ENCODE peak calls at places on chromosome 10, in five cellular contexts. C is HepG2, L is PC-3, P is transverse colon, K is A549. R is an unnamed sample. For H3K4me1, the result is how much of the 10 kb centered on the place peaks cover.

GRCh38 chr10:122864901-122865300 is 14.5 kb downstream of the FAM24B start:
- DNase-seq in C (no peak), K (peak), P (no peak), L (peak), R (no peak)

GRCh38 chr10:67618116-67618515 is 77.9 kb downstream of the CTNNA3 start:
- DNase-seq in P (no peak), C (no peak), L (peak), K (peak), R (no peak)

GRCh38 chr10:3085785-3086567 is 18.6 kb downstream of the PFKP start:
- DNase-seq in L (no peak), C (no peak), K (no peak), P (no peak), R (no peak)

GRCh38 chr10:3231951-3232730 is 59.6 kb upstream of the PITRM1 start:
- DNase-seq in L (no peak), C (no peak), P (no peak), K (no peak), R (no peak)

GRCh38 chr10:97207131-97207530 is 21.4 kb upstream of the SLIT1 start:
- DNase-seq in K (no peak), C (no peak), L (no peak), P (no peak), R (no peak)

GRCh38 chr10:27646194-27646593 is 99.4 kb downstream of the MKX start:
- DNase-seq in L (no peak), C (no peak), P (no peak), K (no peak), R (no peak)

GRCh38 chr10:133391761-133392518 is 2.0 kb upstream of the MTG1 start:
- DNase-seq in P (no peak), L (no peak), K (no peak), C (no peak), R (peak)

GRCh38 chr10:116147162-116147906 is 125.7 kb downstream of the GFRA1 start:
- DNase-seq in L (no peak), P (no peak), K (no peak), C (no peak), R (no peak)

GRCh38 chr10:125333209-125333591 is 172.8 kb upstream of the CTBP2 start:
- DNase-seq in L (no peak), K (no peak), P (no peak), C (no peak), R (no peak)

GRCh38 chr10:132400041-132400546 is 3.1 kb downstream of the PWWP2B start:
- DNase-seq in K (no peak), C (no peak), P (no peak), L (no peak), R (peak)

DNA sequence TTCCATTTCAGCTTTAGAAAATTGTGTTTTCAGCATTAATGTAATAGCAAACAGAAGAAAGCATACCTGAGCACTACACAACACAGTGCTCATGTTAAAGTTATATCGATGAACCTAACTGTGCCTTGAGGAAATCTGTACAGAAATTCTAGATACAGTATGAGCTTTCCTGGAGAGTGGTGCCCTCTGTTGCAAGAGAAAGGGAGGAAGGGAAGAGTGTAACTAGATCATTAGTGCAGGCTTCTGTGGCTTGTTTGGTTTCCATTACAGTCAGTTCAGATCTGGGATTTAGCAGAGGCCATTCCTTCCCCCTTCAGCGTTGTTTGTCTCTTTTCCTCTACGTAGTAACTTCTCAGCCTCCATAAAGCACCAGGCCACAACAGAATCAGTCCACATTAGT is 139.7 kb downstream of the HTR7 start:
- DNase-seq in P (no peak), K (no peak), C (no peak), L (peak), R (no peak)
- TF ChIP-seq CTCF in P (no peak), K (no peak), C (peak), L (peak), R (no peak)

DNA sequence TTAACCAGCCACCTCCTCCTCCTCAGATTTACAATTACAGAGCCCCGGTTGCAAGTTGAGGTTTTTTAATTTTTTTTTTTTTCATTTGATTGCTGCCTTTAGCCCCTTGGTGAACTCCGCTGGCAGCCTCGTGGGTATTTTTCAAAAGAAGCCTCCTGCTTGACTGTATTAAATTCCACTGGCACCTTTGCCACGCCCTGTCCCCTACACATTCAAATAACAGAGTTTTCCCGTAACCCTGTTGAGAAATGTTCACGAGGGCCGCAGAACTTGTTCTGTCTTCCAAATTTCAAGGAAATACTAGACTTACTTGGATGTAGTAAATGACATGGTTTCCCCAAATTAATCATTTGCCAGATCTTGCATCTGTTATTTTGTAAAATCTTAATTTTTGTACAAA is 167.0 kb downstream of the ARID5B start:
- DNase-seq in P (no peak), C (no peak), K (no peak), L (no peak), R (no peak)
- H3K27ac ChIP-seq in P (peak), C (no peak), K (no peak), L (no peak), R (no peak)

GRCh38 chr10:78688945-78689935 is 379.5 kb upstream of the ZMIZ1 start:
- DNase-seq in K (no peak), P (no peak), C (no peak), L (no peak), R (no peak)
- H3K4me1 ChIP-seq in K (under half), P (under half), C (under half), L (under half), R (under half)

GRCh38 chr10:50275650-50276235 is 24.4 kb upstream of the ASAH2 start:
- DNase-seq in K (peak), C (peak), P (peak), L (peak), R (peak)
- TF ChIP-seq CTCF in K (peak), C (peak), P (no peak), L (peak), R (peak)